ENCODE peak calls at places on chromosomes 2 and 18, in four cellular contexts. O is lower lobe of right lung, W is K562, J is thoracic aorta. U is an unnamed sample. For H3K4me1 and H3K36me3, the result is how much of the 10 kb centered on the place peaks cover.

GRCh38 chr2:38615237-38615636 is 12.5 kb upstream of the HNRNPLL start:
- DNase-seq in J (no peak), W (peak), O (no peak), U (no peak)

GRCh38 chr2:53969285-53970094 is 1.3 kb downstream of the PSME4 start:
- DNase-seq in O (no peak), J (no peak), W (peak), U (no peak)

GRCh38 chr2:40358783-40359182 is 93.1 kb downstream of the SLC8A1 start:
- DNase-seq in J (no peak), W (no peak), O (no peak), U (no peak)

GRCh38 chr2:104562537-104562936 is 291.4 kb upstream of the POU3F3 start:
- DNase-seq in W (no peak), J (no peak), O (no peak), U (no peak)

GRCh38 chr2:218074031-218074430 is 5.0 kb downstream of the RUFY4 start:
- DNase-seq in W (peak), J (no peak), O (peak), U (peak)

GRCh38 chr2:170567427-170567826 is 147.7 kb upstream of the SP5 start:
- DNase-seq in J (no peak), O (no peak), W (no peak), U (no peak)

GRCh38 chr2:179963626-179964025 is 43.5 kb downstream of the CWC22 start:
- DNase-seq in O (no peak), W (no peak), J (no peak), U (peak)

GRCh38 chr2:227378371-227378782 is 729 bp downstream of the TM4SF20 start:
- DNase-seq in J (no peak), W (no peak), O (no peak), U (peak)

GRCh38 chr2:219947575-219947974 is 320.1 kb downstream of the SLC4A3 start:
- DNase-seq in O (no peak), J (no peak), W (no peak), U (no peak)

GRCh38 chr2:204110250-204111183 is 174.0 kb downstream of the ICOS start:
- DNase-seq in J (no peak), O (no peak), W (no peak), U (peak)

GRCh38 chr2:71385008-71385407 is 53.4 kb downstream of the ZNF638 start:
- DNase-seq in W (no peak), O (no peak), J (no peak), U (peak)

GRCh38 chr2:240929364-240930095 is 23.4 kb downstream of the CROCC2 start:
- DNase-seq in J (no peak), W (no peak), O (no peak), U (no peak)

GRCh38 chr18:62634991-62635630 is 80.2 kb upstream of the PHLPP1 start:
- DNase-seq in W (no peak), O (no peak), J (no peak), U (no peak)

GRCh38 chr2:151118269-151118668 is 143.4 kb downstream of the RBM43 start:
- DNase-seq in J (no peak), W (no peak), O (no peak), U (no peak)

GRCh38 chr2:151114934-151115333 is 146.7 kb downstream of the RBM43 start:
- DNase-seq in W (no peak), O (no peak), J (no peak), U (no peak)

GRCh38 chr2:151120016-151120415 is 141.6 kb downstream of the RBM43 start:
- DNase-seq in W (no peak), O (no peak), J (no peak), U (no peak)

GRCh38 chr2:151119377-151119776 is 142.3 kb downstream of the RBM43 start:
- DNase-seq in J (no peak), O (no peak), W (no peak), U (no peak)
- H3K4me1 ChIP-seq in J (under half), O (under half), W (under half), U (under half)

DNA sequence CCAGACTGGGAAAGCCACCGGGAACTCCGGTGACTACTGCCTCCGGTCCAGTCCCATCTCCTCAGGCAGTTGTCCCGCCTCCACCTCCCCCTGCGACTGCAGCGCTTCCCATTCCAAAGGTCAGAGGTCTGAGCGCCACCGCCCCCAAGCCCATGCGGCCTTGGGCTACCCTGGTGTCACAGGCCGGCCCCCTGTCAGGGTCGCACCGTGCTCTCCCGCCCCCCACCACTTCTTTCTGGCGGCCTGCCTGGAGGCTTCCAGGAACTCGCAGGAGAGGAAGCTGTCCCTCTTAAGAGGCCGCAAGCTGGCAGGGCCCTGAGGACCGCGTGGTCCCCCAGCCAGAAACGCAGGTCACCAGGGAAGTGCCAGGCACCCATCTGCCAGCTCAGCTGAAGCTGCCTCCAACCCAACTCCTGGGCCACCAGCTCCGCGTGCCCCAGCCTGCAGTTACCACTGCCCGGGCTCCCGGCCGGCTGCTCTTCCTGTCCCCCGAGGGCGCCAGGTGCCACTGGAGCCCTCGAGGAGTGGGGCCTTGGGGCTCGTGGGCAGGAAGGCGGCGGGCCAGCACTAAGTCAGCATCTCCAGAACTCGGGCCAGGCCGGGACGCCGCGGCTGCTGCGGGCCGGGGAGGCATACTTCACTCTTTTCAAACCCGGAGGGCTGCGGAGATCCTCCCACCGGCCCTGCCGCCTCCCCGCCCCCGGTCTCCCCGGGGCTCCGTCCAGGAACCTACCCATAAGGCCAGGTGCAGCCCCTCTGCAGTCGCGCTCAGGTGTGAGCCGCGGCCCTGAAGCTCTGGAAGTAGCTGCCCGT is 83.3 kb upstream of the POMC start:
- DNase-seq in O (peak), J (no peak), W (peak), U (peak)
- H3K36me3 ChIP-seq in O (under half), J (under half), W (under half), U (under half)

GRCh38 chr18:48959921-48960920 is 9.5 kb upstream of the SMAD7 start:
- DNase-seq in W (no peak), J (no peak), O (no peak), U (no peak)

GRCh38 chr18:48962857-48963554 is 12.2 kb upstream of the SMAD7 start:
- DNase-seq in O (no peak), W (no peak), J (no peak), U (no peak)

GRCh38 chr18:48963555-48964480 is 13.1 kb upstream of the SMAD7 start:
- DNase-seq in J (no peak), O (no peak), W (no peak), U (no peak)

GRCh38 chr18:48961547-48961946 is 10.8 kb upstream of the SMAD7 start:
- DNase-seq in O (no peak), W (no peak), J (no peak), U (peak)

DNA sequence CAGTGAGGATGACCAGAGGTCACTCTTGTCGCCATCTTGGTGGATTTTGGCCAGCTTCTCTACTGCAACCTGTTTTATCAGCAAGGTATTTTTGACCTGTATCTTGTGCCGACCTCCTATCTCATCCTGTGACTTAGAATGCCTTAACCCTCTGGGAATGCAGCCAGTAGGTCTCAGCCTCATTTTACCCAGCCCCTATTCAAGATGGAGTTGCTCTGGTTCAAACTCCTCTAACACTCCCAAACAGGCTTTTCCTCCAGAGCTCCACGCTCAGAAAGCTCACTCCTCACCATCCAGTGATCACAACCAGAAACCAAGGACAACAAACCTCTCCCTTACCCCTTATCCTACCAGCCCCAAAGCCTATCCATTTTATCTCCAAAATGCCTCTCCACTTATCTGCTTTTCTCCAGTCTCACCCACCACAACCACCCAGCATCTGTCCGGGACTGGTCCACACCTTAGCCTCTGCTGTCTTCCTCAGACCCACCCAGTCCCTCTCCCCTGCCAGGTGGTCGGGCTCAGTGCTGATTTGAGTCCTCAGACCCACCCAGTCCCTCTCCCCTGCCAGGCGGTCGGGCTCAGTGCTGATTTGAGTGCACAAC is 11.6 kb upstream of the SMAD7 start:
- DNase-seq in W (no peak), O (no peak), J (no peak), U (no peak)
- H3K27ac ChIP-seq in W (no peak), O (peak), J (no peak), U (no peak)

GRCh38 chr2:45886229-45886663 is 234.8 kb downstream of the PRKCE start:
- DNase-seq in J (no peak), W (no peak), O (no peak), U (no peak)
- H3K4me1 ChIP-seq in J (under half), W (under half), O (half or more), U (half or more)

DNA sequence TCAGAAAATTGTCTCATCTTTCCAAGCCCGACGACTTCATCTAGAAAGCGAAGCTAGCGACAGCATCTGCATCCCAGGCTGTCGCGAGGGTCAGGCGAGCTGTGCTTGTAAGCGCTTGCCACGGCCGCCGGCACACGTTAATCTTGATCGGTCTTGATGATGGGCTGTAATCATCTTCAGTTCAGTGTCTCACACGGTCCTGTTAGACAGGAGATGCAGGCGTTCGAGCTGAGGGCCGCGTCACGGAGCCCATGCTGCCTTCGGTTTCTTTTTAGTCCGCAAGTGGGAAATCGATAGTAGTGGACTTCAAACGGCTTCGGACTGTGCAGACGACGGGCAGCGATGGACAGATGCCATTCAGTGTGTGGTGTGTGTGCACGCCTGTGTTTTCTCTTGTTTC is 43.6 kb downstream of the ADI1 start:
- DNase-seq in W (no peak), O (no peak), J (no peak), U (no peak)
- H3K36me3 ChIP-seq in W (half or more), O (half or more), J (under half), U (under half)

GRCh38 chr18:24463233-24463775 is 2.9 kb downstream of the HRH4 start:
- DNase-seq in J (no peak), W (no peak), O (no peak), U (no peak)

GRCh38 chr18:24470022-24470618 is 9.7 kb downstream of the HRH4 start:
- DNase-seq in O (no peak), W (no peak), J (no peak), U (no peak)

GRCh38 chr18:24465491-24465890 is 5.1 kb downstream of the HRH4 start:
- DNase-seq in O (no peak), W (no peak), J (no peak), U (no peak)

GRCh38 chr18:24470805-24471204 is 10.4 kb downstream of the HRH4 start:
- DNase-seq in O (no peak), W (no peak), J (no peak), U (no peak)

GRCh38 chr18:24466766-24467165 is 6.3 kb downstream of the HRH4 start:
- DNase-seq in W (no peak), O (no peak), J (no peak), U (no peak)
- H3K27ac ChIP-seq in W (no peak), O (no peak), J (no peak), U (no peak)